ENCODE peak calls at places on chromosomes 12 and 14, in nine cellular contexts. One of them, this sample, is unnamed.
A peak's percentile ranks its signal among the peaks of the same experiment; 100 is the strongest.

GRCh38 chr12:3140284-3140683 is 63.1 kb downstream of the TSPAN9 start:
- DNase-seq in sigmoid colon: no peak
- DNase-seq in suprapubic skin: no peak
- DNase-seq in HepG2: no peak
- DNase-seq in A549: no peak
- DNase-seq in ovary: no peak
- DNase-seq in stomach: no peak
- DNase-seq in SK-N-SH: no peak
- DNase-seq in transverse colon: no peak
- DNase-seq in this sample: no peak

GRCh38 chr12:13062669-13063068 is 18.5 kb downstream of the FAM234B start:
- DNase-seq in sigmoid colon: no peak
- DNase-seq in suprapubic skin: no peak
- DNase-seq in HepG2: no peak
- DNase-seq in A549: no peak
- DNase-seq in ovary: no peak
- DNase-seq in stomach: no peak
- DNase-seq in SK-N-SH: no peak
- DNase-seq in transverse colon: no peak
- DNase-seq in this sample: no peak

GRCh38 chr14:22877000-22877501 is 5.5 kb downstream of the LRP10 start:
- DNase-seq in sigmoid colon: no peak
- DNase-seq in suprapubic skin: no peak
- DNase-seq in HepG2: no peak
- DNase-seq in A549: no peak
- DNase-seq in ovary: peak; percentile 37
- DNase-seq in stomach: no peak
- DNase-seq in SK-N-SH: no peak
- DNase-seq in transverse colon: no peak
- DNase-seq in this sample: no peak

GRCh38 chr12:96534339-96534738 is 45.0 kb downstream of the CFAP54 start:
- DNase-seq in sigmoid colon: no peak
- DNase-seq in suprapubic skin: no peak
- DNase-seq in HepG2: peak; percentile 76
- DNase-seq in A549: peak; percentile 68
- DNase-seq in ovary: no peak
- DNase-seq in stomach: no peak
- DNase-seq in SK-N-SH: no peak
- DNase-seq in transverse colon: no peak
- DNase-seq in this sample: no peak

GRCh38 chr12:40068416-40068815 is 37.5 kb downstream of the SLC2A13 start:
- DNase-seq in sigmoid colon: no peak
- DNase-seq in suprapubic skin: no peak
- DNase-seq in HepG2: no peak
- DNase-seq in A549: no peak
- DNase-seq in ovary: no peak
- DNase-seq in stomach: no peak
- DNase-seq in SK-N-SH: no peak
- DNase-seq in transverse colon: no peak
- DNase-seq in this sample: no peak

GRCh38 chr14:76829016-76829365 is 2.8 kb downstream of the LRRC74A start:
- DNase-seq in sigmoid colon: no peak
- DNase-seq in suprapubic skin: no peak
- DNase-seq in HepG2: no peak
- DNase-seq in A549: no peak
- DNase-seq in ovary: no peak
- DNase-seq in stomach: no peak
- DNase-seq in SK-N-SH: no peak
- DNase-seq in transverse colon: no peak
- DNase-seq in this sample: no peak

GRCh38 chr14:104223810-104224515 is 85.6 kb downstream of the KIF26A start:
- DNase-seq in sigmoid colon: no peak
- DNase-seq in suprapubic skin: no peak
- DNase-seq in HepG2: no peak
- DNase-seq in A549: no peak
- DNase-seq in ovary: peak; percentile 22
- DNase-seq in stomach: no peak
- DNase-seq in SK-N-SH: peak; percentile 91
- DNase-seq in transverse colon: peak; percentile 4
- DNase-seq in this sample: no peak

GRCh38 chr14:61493239-61493638 is 171.9 kb downstream of the PRKCH start:
- DNase-seq in sigmoid colon: no peak
- DNase-seq in suprapubic skin: no peak
- DNase-seq in HepG2: no peak
- DNase-seq in A549: peak; percentile 48
- DNase-seq in ovary: no peak
- DNase-seq in stomach: no peak
- DNase-seq in SK-N-SH: no peak
- DNase-seq in transverse colon: no peak
- DNase-seq in this sample: no peak

GRCh38 chr14:97101561-97101960 is 304.4 kb downstream of the VRK1 start:
- DNase-seq in sigmoid colon: no peak
- DNase-seq in suprapubic skin: no peak
- DNase-seq in HepG2: no peak
- DNase-seq in A549: no peak
- DNase-seq in ovary: no peak
- DNase-seq in stomach: no peak
- DNase-seq in SK-N-SH: no peak
- DNase-seq in transverse colon: no peak
- DNase-seq in this sample: no peak

GRCh38 chr12:16389594-16389993 is 42.1 kb downstream of the MGST1 start:
- DNase-seq in sigmoid colon: no peak
- DNase-seq in suprapubic skin: no peak
- DNase-seq in HepG2: no peak
- DNase-seq in A549: no peak
- DNase-seq in ovary: no peak
- DNase-seq in stomach: no peak
- DNase-seq in SK-N-SH: no peak
- DNase-seq in transverse colon: no peak
- DNase-seq in this sample: no peak

GRCh38 chr12:55829967-55830600 is 697 bp upstream of the DNAJC14 start:
- DNase-seq in sigmoid colon: peak; percentile 85
- DNase-seq in suprapubic skin: peak; percentile 87
- DNase-seq in HepG2: no peak
- DNase-seq in A549: peak; percentile 23
- DNase-seq in ovary: peak; percentile 80
- DNase-seq in stomach: peak; percentile 58
- DNase-seq in SK-N-SH: peak; percentile 79
- DNase-seq in transverse colon: peak; percentile 64
- DNase-seq in this sample: no peak

GRCh38 chr12:115898670-115899069 is 378.8 kb downstream of the MED13L start:
- DNase-seq in sigmoid colon: no peak
- DNase-seq in suprapubic skin: no peak
- DNase-seq in HepG2: no peak
- DNase-seq in A549: peak; percentile 28
- DNase-seq in ovary: no peak
- DNase-seq in stomach: no peak
- DNase-seq in SK-N-SH: no peak
- DNase-seq in transverse colon: no peak
- DNase-seq in this sample: no peak

DNA sequence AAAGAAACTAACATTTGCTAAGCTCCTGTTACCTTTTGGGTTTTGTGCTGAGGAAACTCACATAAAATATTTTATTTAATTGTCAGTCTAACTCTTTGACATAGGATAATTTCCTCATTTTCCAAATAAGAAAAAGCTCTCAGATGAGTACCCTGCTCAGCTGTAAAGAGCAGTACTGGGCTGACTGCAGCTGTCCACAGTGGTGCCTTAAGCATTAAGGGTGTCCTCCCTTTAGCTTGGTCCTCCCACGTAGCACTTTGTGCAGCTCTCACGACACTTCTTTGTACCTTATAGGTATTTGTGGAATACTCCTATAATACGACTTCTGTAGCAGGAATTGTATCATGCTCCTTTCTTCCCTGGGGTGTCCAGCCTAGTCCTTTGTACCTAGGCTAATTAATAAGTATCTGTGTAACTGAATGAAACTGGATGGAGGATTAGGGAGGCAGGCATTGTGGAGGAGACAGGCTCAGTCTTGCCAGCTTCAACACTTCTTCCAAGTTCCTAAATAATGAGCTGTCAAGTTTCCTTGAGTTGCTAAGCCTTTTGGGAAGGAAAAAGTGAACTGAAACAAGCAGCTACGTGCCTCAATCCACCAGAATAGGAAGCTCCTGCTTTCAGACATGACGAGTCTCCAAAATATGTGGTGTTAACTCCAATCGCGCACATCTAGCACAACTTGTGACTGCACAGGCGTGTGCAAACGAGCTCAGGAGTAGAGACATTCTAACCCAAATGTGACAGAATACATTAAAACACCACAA is 123.0 kb downstream of the SLC38A4 start:
- DNase-seq in sigmoid colon: no peak
- DNase-seq in suprapubic skin: no peak
- DNase-seq in HepG2: no peak
- DNase-seq in A549: no peak
- DNase-seq in ovary: no peak
- DNase-seq in stomach: no peak
- DNase-seq in SK-N-SH: no peak
- DNase-seq in transverse colon: no peak
- DNase-seq in this sample: no peak
- TF ChIP-seq EP300 in sigmoid colon: no peak
- TF ChIP-seq EP300 in suprapubic skin: no peak
- TF ChIP-seq EP300 in HepG2: no peak
- TF ChIP-seq EP300 in A549: no peak
- TF ChIP-seq EP300 in ovary: no peak
- TF ChIP-seq EP300 in stomach: no peak
- TF ChIP-seq EP300 in SK-N-SH: no peak
- TF ChIP-seq EP300 in transverse colon: no peak
- TF ChIP-seq EP300 in this sample: no peak

DNA sequence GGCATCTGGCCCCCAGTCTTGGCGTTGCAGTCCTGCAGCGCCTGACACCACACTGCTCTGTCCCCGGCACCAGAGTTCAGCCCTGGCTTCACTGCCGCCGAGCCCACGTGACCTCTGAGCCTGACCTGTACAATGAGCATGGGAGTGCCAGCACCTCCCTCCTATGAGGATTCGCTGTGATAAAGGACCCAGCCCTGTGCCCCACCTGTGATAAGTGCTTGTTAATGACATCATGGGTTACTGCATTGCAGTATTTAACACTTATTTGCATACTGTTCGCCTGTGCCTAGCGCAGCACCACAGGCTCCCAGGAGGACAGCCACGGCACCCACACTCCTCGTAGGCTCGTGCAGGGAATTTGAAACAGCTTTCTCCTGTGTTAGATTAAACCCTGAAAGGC is 118.2 kb upstream of the GSC start:
- DNase-seq in sigmoid colon: no peak
- DNase-seq in suprapubic skin: no peak
- DNase-seq in HepG2: no peak
- DNase-seq in A549: no peak
- DNase-seq in ovary: no peak
- DNase-seq in stomach: peak; percentile 60
- DNase-seq in SK-N-SH: no peak
- DNase-seq in transverse colon: peak; percentile 84
- DNase-seq in this sample: no peak
- TF ChIP-seq EP300 in sigmoid colon: no peak
- TF ChIP-seq EP300 in suprapubic skin: no peak
- TF ChIP-seq EP300 in HepG2: no peak
- TF ChIP-seq EP300 in A549: no peak
- TF ChIP-seq EP300 in ovary: no peak
- TF ChIP-seq EP300 in stomach: no peak
- TF ChIP-seq EP300 in SK-N-SH: no peak
- TF ChIP-seq EP300 in transverse colon: no peak
- TF ChIP-seq EP300 in this sample: no peak

GRCh38 chr14:41607966-41608663 is 1.4 kb downstream of the LRFN5 start:
- DNase-seq in sigmoid colon: peak; percentile 63
- DNase-seq in suprapubic skin: no peak
- DNase-seq in HepG2: no peak
- DNase-seq in A549: no peak
- DNase-seq in ovary: no peak
- DNase-seq in stomach: no peak
- DNase-seq in SK-N-SH: no peak
- DNase-seq in transverse colon: no peak
- DNase-seq in this sample: no peak

GRCh38 chr14:41606249-41607118 is at the start of gene LRFN5:
- DNase-seq in sigmoid colon: peak; percentile 67
- DNase-seq in suprapubic skin: no peak
- DNase-seq in HepG2: no peak
- DNase-seq in A549: no peak
- DNase-seq in ovary: peak; percentile 34
- DNase-seq in stomach: no peak
- DNase-seq in SK-N-SH: peak; percentile 53
- DNase-seq in transverse colon: no peak
- DNase-seq in this sample: no peak

GRCh38 chr14:41607119-41607785 is 576 bp downstream of the LRFN5 start:
- DNase-seq in sigmoid colon: no peak
- DNase-seq in suprapubic skin: no peak
- DNase-seq in HepG2: no peak
- DNase-seq in A549: no peak
- DNase-seq in ovary: no peak
- DNase-seq in stomach: no peak
- DNase-seq in SK-N-SH: no peak
- DNase-seq in transverse colon: no peak
- DNase-seq in this sample: no peak

GRCh38 chr14:41604793-41605534 is 1.7 kb upstream of the LRFN5 start:
- DNase-seq in sigmoid colon: peak; percentile 77
- DNase-seq in suprapubic skin: no peak
- DNase-seq in HepG2: no peak
- DNase-seq in A549: no peak
- DNase-seq in ovary: no peak
- DNase-seq in stomach: no peak
- DNase-seq in SK-N-SH: no peak
- DNase-seq in transverse colon: no peak
- DNase-seq in this sample: no peak

DNA sequence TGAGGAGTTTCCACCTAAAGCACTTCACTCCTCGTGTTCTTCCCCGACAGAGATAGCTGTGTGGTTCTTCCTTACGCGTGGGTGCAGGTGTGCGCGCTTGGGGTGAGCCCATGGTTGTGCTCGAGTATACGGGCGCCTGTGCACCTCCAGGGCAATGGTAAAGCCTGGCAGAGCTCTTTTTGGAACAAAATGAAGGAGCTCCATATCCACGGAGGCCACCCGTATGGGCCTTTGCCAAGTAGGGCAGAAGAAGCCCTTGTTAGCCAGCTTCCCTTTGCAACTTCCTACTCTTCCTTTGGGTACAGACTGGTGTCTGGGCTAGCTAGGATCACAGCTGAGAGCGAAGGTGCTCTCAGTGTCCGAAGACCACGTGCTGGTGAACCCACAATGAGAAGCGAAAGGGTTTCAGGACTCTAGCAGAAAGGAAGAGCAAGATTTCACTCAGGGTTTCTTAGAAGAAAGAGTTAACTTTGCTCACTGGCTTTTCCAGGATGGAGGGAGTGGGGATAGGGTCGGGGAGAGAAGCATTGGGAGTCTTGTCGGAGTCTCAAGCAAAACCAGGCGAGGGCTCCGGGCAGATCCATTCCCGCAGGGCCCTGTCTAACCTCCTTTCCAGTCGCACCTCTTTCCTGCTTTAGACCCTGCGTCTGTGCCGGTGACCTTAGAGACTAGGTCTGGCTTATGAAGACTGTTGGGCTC is 977 bp upstream of the LRFN5 start:
- DNase-seq in sigmoid colon: peak; percentile 62
- DNase-seq in suprapubic skin: no peak
- DNase-seq in HepG2: no peak
- DNase-seq in A549: no peak
- DNase-seq in ovary: no peak
- DNase-seq in stomach: no peak
- DNase-seq in SK-N-SH: no peak
- DNase-seq in transverse colon: no peak
- DNase-seq in this sample: no peak
- TF ChIP-seq EP300 in sigmoid colon: no peak
- TF ChIP-seq EP300 in suprapubic skin: no peak
- TF ChIP-seq EP300 in HepG2: no peak
- TF ChIP-seq EP300 in A549: no peak
- TF ChIP-seq EP300 in ovary: no peak
- TF ChIP-seq EP300 in stomach: no peak
- TF ChIP-seq EP300 in SK-N-SH: no peak
- TF ChIP-seq EP300 in transverse colon: no peak
- TF ChIP-seq EP300 in this sample: no peak

GRCh38 chr12:47155457-47156166 is 75.9 kb upstream of the AMIGO2 start:
- DNase-seq in sigmoid colon: no peak
- DNase-seq in suprapubic skin: no peak
- DNase-seq in HepG2: no peak
- DNase-seq in A549: peak; percentile 73
- DNase-seq in ovary: no peak
- DNase-seq in stomach: no peak
- DNase-seq in SK-N-SH: no peak
- DNase-seq in transverse colon: no peak
- DNase-seq in this sample: no peak
- TF ChIP-seq EP300 in sigmoid colon: no peak
- TF ChIP-seq EP300 in suprapubic skin: no peak
- TF ChIP-seq EP300 in HepG2: no peak
- TF ChIP-seq EP300 in A549: no peak
- TF ChIP-seq EP300 in ovary: no peak
- TF ChIP-seq EP300 in stomach: no peak
- TF ChIP-seq EP300 in SK-N-SH: no peak
- TF ChIP-seq EP300 in transverse colon: no peak
- TF ChIP-seq EP300 in this sample: no peak